ENCODE peak calls at places on chromosomes 1 and 21, in ten cellular contexts. M, H, L, F, J, Q, O, V, T and D are unnamed samples.

GRCh38 chr1:225480825-225481434 is 53.1 kb upstream of the LBR start:
- DNase-seq in J (no peak), O (no peak), H (peak; percentile 80), L (peak; percentile 59), F (no peak), M (no peak), Q (no peak), V (no peak), T (peak; percentile 84), D (no peak)

GRCh38 chr1:25563330-25564215 is 20.2 kb downstream of the LDLRAP1 start:
- DNase-seq in Q (no peak), L (no peak), T (no peak), H (no peak), F (no peak), V (no peak), J (no peak), M (no peak), O (no peak), D (no peak)

GRCh38 chr1:204600968-204601367 is 84.6 kb downstream of the LRRN2 start:
- DNase-seq in Q (no peak), J (no peak), O (no peak), F (no peak), H (peak; percentile 15), L (no peak), M (no peak), V (no peak), T (peak; percentile 34), D (no peak)

GRCh38 chr1:2585318-2586092 is 1.1 kb upstream of the PRXL2B start:
- DNase-seq in F (no peak), J (peak; percentile 64), L (no peak), Q (peak; percentile 24), V (peak; percentile 29), H (peak; percentile 84), O (peak; percentile 58), T (peak; percentile 64), M (peak; percentile 37), D (peak; percentile 50)

GRCh38 chr1:202081992-202082391 is 40.7 kb upstream of the GPR37L1 start:
- DNase-seq in T (no peak), F (no peak), L (no peak), O (no peak), J (no peak), H (no peak), M (no peak), Q (no peak), V (no peak), D (no peak)

GRCh38 chr1:1088801-1089680 is 14.9 kb upstream of the RNF223 start:
- DNase-seq in O (no peak), T (no peak), L (no peak), F (no peak), H (peak; percentile 38), Q (no peak), J (no peak), V (no peak), M (no peak), D (no peak)

GRCh38 chr1:224435318-224435763 is 744 bp upstream of the WDR26 start:
- DNase-seq in Q (peak; percentile 95), V (peak; percentile 36), J (no peak), L (peak; percentile 64), F (no peak), O (peak; percentile 79), T (no peak), H (no peak), M (no peak), D (peak; percentile 69)

GRCh38 chr1:76867342-76868130 is at the start of gene ST6GALNAC5:
- DNase-seq in O (peak; percentile 46), M (peak; percentile 51), H (no peak), T (peak; percentile 51), L (no peak), V (peak; percentile 16), F (no peak), Q (peak; percentile 9), J (no peak), D (peak; percentile 54)

GRCh38 chr1:242133351-242133750 is 134.5 kb upstream of the MAP1LC3C start:
- DNase-seq in O (no peak), T (no peak), Q (no peak), L (no peak), F (no peak), H (no peak), M (no peak), V (no peak), J (no peak), D (no peak)

GRCh38 chr1:19582318-19582717 is 61.8 kb upstream of the NBL1 start:
- DNase-seq in F (peak; percentile 55), T (no peak), V (no peak), M (peak; percentile 46), H (peak; percentile 90), J (peak; percentile 55), O (peak; percentile 16), Q (no peak), L (no peak), D (peak; percentile 36)

GRCh38 chr21:14480601-14481000 is 65.5 kb downstream of the SAMSN1 start:
- DNase-seq in Q (no peak), V (no peak), T (no peak), J (no peak), L (no peak), O (no peak), F (no peak), M (no peak), H (no peak), D (no peak)

GRCh38 chr1:34950428-34950827 is 21.0 kb upstream of the DLGAP3 start:
- DNase-seq in H (no peak), Q (no peak), O (no peak), L (no peak), V (no peak), J (no peak), M (no peak), T (no peak), F (no peak), D (no peak)

GRCh38 chr1:54199151-54199764 is 572 bp downstream of the CYB5RL start:
- DNase-seq in J (no peak), L (no peak), M (no peak), H (no peak), V (no peak), Q (no peak), T (no peak), F (no peak), O (no peak), D (peak; percentile 5)

GRCh38 chr1:8241417-8242014 is 76.4 kb upstream of the SLC45A1 start:
- DNase-seq in M (no peak), Q (no peak), H (peak; percentile 82), F (no peak), V (no peak), J (no peak), L (no peak), T (no peak), O (no peak), D (no peak)

GRCh38 chr21:33229776-33230517 is at the start of gene IFNAR2:
- DNase-seq in O (peak; percentile 95), V (peak; percentile 38), J (peak; percentile 66), F (peak; percentile 73), M (peak; percentile 76), Q (peak; percentile 39), T (peak; percentile 62), H (peak; percentile 89), L (no peak), D (peak; percentile 95)

GRCh38 chr1:24018611-24019580 is 38.8 kb upstream of the SRSF10 start:
- DNase-seq in J (no peak), O (peak; percentile 92), M (peak; percentile 21), Q (peak; percentile 99), H (peak; percentile 93), F (no peak), T (peak; percentile 69), V (peak; percentile 100), L (peak; percentile 93), D (peak; percentile 97)

GRCh38 chr21:38492002-38492401 is 6.3 kb downstream of the ERG start:
- DNase-seq in O (no peak), L (no peak), V (no peak), Q (no peak), T (no peak), J (no peak), M (no peak), H (no peak), F (no peak), D (no peak)

GRCh38 chr1:76202670-76203069 is 128.1 kb downstream of the ST6GALNAC3 start:
- DNase-seq in V (no peak), H (no peak), M (no peak), O (no peak), J (no peak), T (no peak), F (no peak), L (no peak), Q (no peak), D (no peak)

GRCh38 chr21:44916965-44917364 is 3.7 kb downstream of the ITGB2 start:
- DNase-seq in J (no peak), T (no peak), Q (no peak), O (no peak), M (no peak), L (peak; percentile 86), F (no peak), H (no peak), V (no peak), D (no peak)

GRCh38 chr1:5980314-5981008 is 11.8 kb downstream of the NPHP4 start:
- DNase-seq in J (no peak), Q (peak; percentile 34), M (peak; percentile 51), F (no peak), T (no peak), H (peak; percentile 42), O (peak; percentile 38), L (no peak), V (peak; percentile 17), D (peak; percentile 35)

GRCh38 chr1:83087851-83088250 is 911.1 kb downstream of the TTLL7 start:
- DNase-seq in J (no peak), T (no peak), M (no peak), O (no peak), L (no peak), F (no peak), H (no peak), V (no peak), Q (no peak), D (no peak)

GRCh38 chr1:112905420-112906154 is 50.4 kb downstream of the SLC16A1 start:
- DNase-seq in L (no peak), V (peak; percentile 36), H (no peak), J (no peak), T (no peak), F (no peak), Q (no peak), O (no peak), M (no peak), D (no peak)

GRCh38 chr1:32981003-32981909 is 16.6 kb upstream of the RNF19B start:
- DNase-seq in L (peak; percentile 92), H (peak; percentile 64), J (peak; percentile 51), Q (peak; percentile 94), V (peak; percentile 86), O (peak; percentile 53), F (no peak), T (no peak), M (no peak), D (peak; percentile 56)

GRCh38 chr1:6116137-6116536 is 64.0 kb downstream of the CHD5 start:
- DNase-seq in O (no peak), M (no peak), F (no peak), L (peak; percentile 64), V (peak; percentile 25), H (no peak), Q (peak; percentile 43), T (no peak), J (no peak), D (no peak)

GRCh38 chr1:46538147-46538546 is 13.3 kb downstream of the KNCN start:
- DNase-seq in J (no peak), T (no peak), V (no peak), Q (no peak), L (no peak), F (no peak), M (no peak), O (no peak), H (no peak), D (no peak)

GRCh38 chr1:154746620-154747299 is 123.3 kb downstream of the KCNN3 start:
- DNase-seq in J (no peak), L (no peak), M (no peak), T (no peak), O (no peak), Q (no peak), V (no peak), F (no peak), H (no peak), D (no peak)

GRCh38 chr21:26842300-26842699 is 2.9 kb downstream of the ADAMTS1 start:
- DNase-seq in V (no peak), T (no peak), O (no peak), M (no peak), F (no peak), J (no peak), L (no peak), Q (peak; percentile 64), H (no peak), D (peak; percentile 22)

GRCh38 chr1:224223819-224224714 is 41.0 kb downstream of the DEGS1 start:
- DNase-seq in H (no peak), O (peak; percentile 69), F (no peak), J (no peak), V (peak; percentile 92), Q (peak; percentile 92), L (peak; percentile 46), M (no peak), T (no peak), D (peak; percentile 85)